ENCODE peak calls at places on chromosomes 11 and 22, in four cellular contexts. V is sigmoid colon, P is amygdala, G is GDM1. B is an unnamed sample.

GRCh38 chr11:24406389-24406788 is 90.5 kb upstream of the LUZP2 start:
- DNase-seq in V (no peak), P (no peak), G (no peak), B (no peak)

GRCh38 chr11:109658169-109658568 is 236.2 kb downstream of the C11orf87 start:
- DNase-seq in G (no peak), P (no peak), V (no peak), B (no peak)

GRCh38 chr11:120807414-120808150 is 216.3 kb upstream of the TBCEL start:
- DNase-seq in P (no peak), V (no peak), G (no peak), B (no peak)

GRCh38 chr11:33307984-33308383 is 50.8 kb downstream of the HIPK3 start:
- DNase-seq in V (no peak), P (no peak), G (no peak), B (no peak)

GRCh38 chr11:34261095-34261494 is 96.7 kb downstream of the ABTB2 start:
- DNase-seq in P (no peak), G (no peak), V (no peak), B (no peak)

GRCh38 chr11:71937826-71938225 is 9.0 kb downstream of the RNF121 start:
- DNase-seq in G (no peak), P (no peak), V (no peak), B (no peak)

GRCh38 chr22:26743149-26743548 is 85.8 kb downstream of the MIAT start:
- DNase-seq in P (no peak), G (no peak), V (no peak), B (no peak)

GRCh38 chr11:102384419-102385052 is 37.5 kb downstream of the BIRC2 start:
- DNase-seq in V (no peak), P (no peak), G (no peak), B (no peak)

GRCh38 chr11:1922411-1923113 is 3.1 kb downstream of the TNNT3 start:
- DNase-seq in P (no peak), V (no peak), G (no peak), B (peak; percentile 66)

GRCh38 chr22:18133452-18133851 is 16.5 kb upstream of the USP18 start:
- DNase-seq in P (no peak), G (no peak), V (no peak), B (no peak)

GRCh38 chr11:4455439-4455838 is 6.3 kb downstream of the OR52K2 start:
- DNase-seq in P (no peak), G (peak; percentile 87), V (no peak), B (no peak)

GRCh38 chr11:34075178-34075820 is 23.8 kb downstream of the CAPRIN1 start:
- DNase-seq in G (no peak), P (no peak), V (no peak), B (no peak)

GRCh38 chr11:113188433-113188834 is 125.9 kb upstream of the TTC12 start:
- DNase-seq in V (no peak), P (no peak), G (no peak), B (no peak)

GRCh38 chr22:27670701-27671412 is 130.7 kb downstream of the MN1 start:
- DNase-seq in G (peak; percentile 90), P (no peak), V (no peak), B (peak; percentile 72)

GRCh38 chr11:36619502-36619901 is 21.5 kb upstream of the RAG2 start:
- DNase-seq in G (no peak), P (no peak), V (no peak), B (no peak)

GRCh38 chr11:65288706-65289536 is 25.7 kb upstream of the CDC42EP2 start:
- DNase-seq in P (no peak), V (peak; percentile 76), G (no peak), B (no peak)

GRCh38 chr11:94130589-94131362 is 2.1 kb downstream of the PANX1 start:
- DNase-seq in V (no peak), P (no peak), G (no peak), B (no peak)

GRCh38 chr11:64638017-64638664 is 47.1 kb downstream of the SLC22A12 start:
- DNase-seq in V (peak; percentile 82), P (no peak), G (no peak), B (no peak)

GRCh38 chr22:36280379-36280778 is 27.4 kb downstream of the APOL1 start:
- DNase-seq in G (no peak), V (peak; percentile 83), P (no peak), B (no peak)

GRCh38 chr11:135027461-135027860 is 615.4 kb upstream of the B3GAT1 start:
- DNase-seq in G (peak; percentile 15), V (no peak), P (no peak), B (no peak)

GRCh38 chr11:59615132-59615636 is 390 bp downstream of the OSBP start:
- DNase-seq in G (no peak), P (peak; percentile 21), V (peak; percentile 77), B (peak; percentile 92)

GRCh38 chr11:75826463-75827220 is 11.6 kb downstream of the UVRAG start:
- DNase-seq in G (no peak), V (no peak), P (no peak), B (no peak)

GRCh38 chr11:124865902-124866851 is 945 bp downstream of the ROBO3 start:
- DNase-seq in V (peak; percentile 66), G (no peak), P (no peak), B (peak; percentile 87)

GRCh38 chr11:33490842-33491370 is 209.7 kb downstream of the C11orf91 start:
- DNase-seq in V (no peak), P (no peak), G (no peak), B (no peak)

GRCh38 chr11:32068134-32068533 is 22.7 kb upstream of the RCN1 start:
- DNase-seq in V (no peak), G (no peak), P (no peak), B (no peak)

GRCh38 chr11:120867988-120868387 is 155.9 kb upstream of the TBCEL start:
- DNase-seq in V (no peak), P (no peak), G (no peak), B (no peak)

GRCh38 chr22:29053048-29053702 is 8.5 kb downstream of the C22orf31 start:
- DNase-seq in V (peak; percentile 33), G (no peak), P (no peak), B (peak; percentile 41)

GRCh38 chr22:36397081-36397766 is 9.5 kb upstream of the MYH9 start:
- DNase-seq in G (no peak), P (no peak), V (no peak), B (no peak)

GRCh38 chr11:26649884-26650283 is 72.0 kb downstream of the SLC5A12 start:
- DNase-seq in P (no peak), V (peak; percentile 64), G (peak; percentile 42), B (no peak)

GRCh38 chr11:28729339-28729738 is 621.2 kb downstream of the METTL15 start:
- DNase-seq in V (no peak), P (no peak), G (no peak), B (no peak)

GRCh38 chr11:23201936-23202522 is 341.8 kb upstream of the CCDC179 start:
- DNase-seq in G (no peak), V (no peak), P (no peak), B (peak; percentile 45)

GRCh38 chr11:2661173-2662023 is 38.4 kb downstream of the KCNQ1OT1 start:
- DNase-seq in P (no peak), V (no peak), G (no peak), B (no peak)

GRCh38 chr11:33930317-33931021 is 38.6 kb upstream of the LMO2 start:
- DNase-seq in V (no peak), P (no peak), G (peak; percentile 57), B (no peak)

GRCh38 chr11:4886186-4886585 is 4.5 kb downstream of the OR51T1 start:
- DNase-seq in P (no peak), V (no peak), G (no peak), B (no peak)

GRCh38 chr22:33188316-33188715 is 130.1 kb upstream of the SYN3 start:
- DNase-seq in G (no peak), V (no peak), P (no peak), B (no peak)

GRCh38 chr11:68256331-68256741 is 15.4 kb downstream of the C11orf24 start:
- DNase-seq in V (no peak), P (no peak), G (no peak), B (no peak)

GRCh38 chr22:17570851-17571631 is 7.7 kb downstream of the SLC25A18 start:
- DNase-seq in P (no peak), G (no peak), V (peak; percentile 98), B (peak; percentile 29)

B was measured in spleen.